ENCODE peak calls at places on chromosomes 11 and 22, in seven cellular contexts. E is esophagus squamous epithelium, Q is PC-3, B is mucosa of descending colon, K is cardiac muscle cell, Y is HepG2, P is Peyer's patch. T is an unnamed sample.
A peak's percentile ranks its signal among the peaks of the same experiment; 100 is the strongest.

GRCh38 chr11:126340960-126341709 is 14.4 kb upstream of the ST3GAL4 start:
- DNase-seq in E (no peak), Q (peak; percentile 49), B (peak; percentile 4), K (no peak), Y (no peak), P (no peak), T (no peak)

GRCh38 chr11:131674051-131674755 is 303.8 kb downstream of the NTM start:
- DNase-seq in E (no peak), Q (peak; percentile 79), B (peak; percentile 66), K (peak; percentile 85), Y (peak; percentile 21), P (peak; percentile 65), T (peak; percentile 72)

GRCh38 chr11:126695293-126695692 is 305.3 kb downstream of the KIRREL3 start:
- DNase-seq in E (no peak), Q (no peak), B (no peak), K (no peak), Y (no peak), P (no peak), T (no peak)

GRCh38 chr22:40637181-40638150 is 947 bp upstream of the MRTFA start:
- DNase-seq in E (no peak), Q (peak; percentile 7), B (peak; percentile 41), K (no peak), Y (no peak), P (no peak), T (peak; percentile 29)

GRCh38 chr11:30155428-30155827 is 75.4 kb upstream of the FSHB start:
- DNase-seq in E (no peak), Q (no peak), B (no peak), K (no peak), Y (no peak), P (no peak), T (no peak)

GRCh38 chr22:35995772-35996171 is 32.9 kb downstream of the RBFOX2 start:
- DNase-seq in E (no peak), Q (peak; percentile 37), B (peak; percentile 39), K (peak; percentile 97), Y (no peak), P (no peak), T (no peak)

GRCh38 chr22:41925783-41926460 is 684 bp downstream of the TNFRSF13C start:
- DNase-seq in E (no peak), Q (peak; percentile 62), B (peak; percentile 89), K (peak; percentile 48), Y (peak; percentile 45), P (peak; percentile 82), T (peak; percentile 72)

GRCh38 chr22:50456466-50457234 is 18.2 kb downstream of the SBF1 start:
- DNase-seq in E (no peak), Q (no peak), B (no peak), K (no peak), Y (no peak), P (no peak), T (no peak)

GRCh38 chr22:20011123-20011992 is 5.3 kb downstream of the ARVCF start:
- DNase-seq in E (no peak), Q (no peak), B (peak; percentile 8), K (no peak), Y (no peak), P (no peak), T (no peak)

GRCh38 chr22:31248138-31248745 is 36.1 kb downstream of the LIMK2 start:
- DNase-seq in E (no peak), Q (peak; percentile 52), B (peak; percentile 60), K (peak; percentile 94), Y (no peak), P (peak; percentile 71), T (peak; percentile 57)

GRCh38 chr11:67314218-67314617 is 10.9 kb downstream of the SSH3 start:
- DNase-seq in E (no peak), Q (no peak), B (no peak), K (no peak), Y (no peak), P (no peak), T (peak; percentile 2)

GRCh38 chr22:28231423-28231822 is 312.4 kb upstream of the PITPNB start:
- DNase-seq in E (no peak), Q (no peak), B (no peak), K (peak; percentile 56), Y (peak; percentile 82), P (no peak), T (no peak)

GRCh38 chr11:18392434-18393321 is 1.7 kb upstream of the LDHA start:
- DNase-seq in E (no peak), Q (no peak), B (no peak), K (no peak), Y (no peak), P (no peak), T (no peak)

GRCh38 chr11:73350908-73351636 is 25.1 kb upstream of the RELT start:
- DNase-seq in E (no peak), Q (peak; percentile 81), B (peak; percentile 45), K (peak; percentile 86), Y (peak; percentile 40), P (no peak), T (peak; percentile 89)

GRCh38 chr11:61108847-61109585 is 6.7 kb downstream of the CD5 start:
- DNase-seq in E (no peak), Q (no peak), B (no peak), K (no peak), Y (no peak), P (no peak), T (no peak)

GRCh38 chr11:73271936-73272679 is at the start of gene P2RY6:
- DNase-seq in E (no peak), Q (peak; percentile 97), B (no peak), K (peak; percentile 54), Y (peak; percentile 75), P (peak; percentile 51), T (no peak)

GRCh38 chr11:7573193-7573557 is 59.4 kb downstream of the PPFIBP2 start:
- DNase-seq in E (no peak), Q (no peak), B (no peak), K (no peak), Y (no peak), P (no peak), T (no peak)

GRCh38 chr11:111327908-111328624 is 29.7 kb downstream of the POU2AF3 start:
- DNase-seq in E (no peak), Q (no peak), B (no peak), K (no peak), Y (no peak), P (no peak), T (no peak)

GRCh38 chr11:88508808-88509581 is 171.5 kb upstream of the CTSC start:
- DNase-seq in E (no peak), Q (no peak), B (peak; percentile 45), K (peak; percentile 45), Y (no peak), P (peak; percentile 47), T (peak; percentile 64)

GRCh38 chr22:41230399-41230785 is 10.3 kb downstream of the CHADL start:
- DNase-seq in E (no peak), Q (no peak), B (no peak), K (no peak), Y (no peak), P (no peak), T (no peak)

DNA sequence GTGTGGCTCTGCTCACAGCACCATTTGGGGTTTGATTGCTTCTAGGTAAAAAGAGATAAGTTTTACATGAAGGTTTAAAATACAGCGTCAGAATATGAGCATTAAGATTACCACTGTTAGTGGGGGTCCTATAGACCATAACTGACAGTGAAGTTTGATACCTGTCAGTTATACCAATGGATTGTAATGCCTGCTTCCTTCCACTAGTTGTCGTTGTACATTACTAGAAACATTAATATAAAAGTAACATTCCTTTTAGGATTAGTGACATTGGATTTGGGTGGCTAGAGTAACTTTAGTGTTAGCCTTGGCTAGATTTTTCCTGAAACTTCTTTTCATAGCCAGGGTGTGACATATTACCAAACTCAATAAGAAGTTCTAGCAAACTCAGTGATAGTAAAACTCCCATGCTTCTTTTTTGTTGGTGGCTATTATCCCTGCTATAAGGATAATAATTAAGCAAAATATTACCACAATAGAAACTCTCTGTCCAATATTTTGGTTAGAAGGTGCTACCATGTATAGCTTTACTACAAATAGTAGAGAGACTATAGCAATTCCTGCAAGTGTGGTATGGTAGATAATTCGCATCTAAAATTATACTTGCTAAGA is 57.1 kb downstream of the FAM181B start:
- DNase-seq in E (no peak), Q (peak; percentile 48), B (no peak), K (no peak), Y (peak; percentile 4), P (no peak), T (no peak)
- TF ChIP-seq CTCF in E (no peak), Q (peak; percentile 77), B (no peak), K (peak; percentile 38), Y (peak; percentile 29), P (no peak), T (peak; percentile 49)

DNA sequence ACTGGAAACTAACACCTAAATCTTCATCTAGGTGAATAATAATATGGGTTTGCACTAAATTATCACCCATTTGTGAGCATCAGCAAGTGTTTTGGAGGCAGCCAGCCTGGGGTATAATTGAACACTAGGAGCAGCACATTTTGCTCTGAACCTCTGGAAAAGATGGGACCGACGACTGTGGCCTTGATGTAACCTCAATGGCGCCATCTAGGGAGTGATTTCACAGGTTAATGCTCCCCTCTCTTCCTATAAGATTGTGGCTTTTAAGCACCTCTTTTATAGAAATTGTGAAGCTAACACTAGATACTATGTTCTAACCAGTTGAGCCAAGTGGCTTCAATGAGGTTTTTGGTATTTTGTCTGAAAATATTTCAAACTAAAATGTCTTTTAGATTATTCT is 203.7 kb downstream of the NELL1 start:
- DNase-seq in E (no peak), Q (peak; percentile 2), B (no peak), K (peak; percentile 2), Y (peak; percentile 49), P (no peak), T (peak; percentile 27)
- TF ChIP-seq CTCF in E (no peak), Q (no peak), B (no peak), K (no peak), Y (peak; percentile 32), P (no peak), T (peak; percentile 39)

GRCh38 chr11:133020321-133020720 is 512.0 kb downstream of the OPCML start:
- DNase-seq in E (no peak), Q (no peak), B (no peak), K (no peak), Y (no peak), P (no peak), T (no peak)
- TF ChIP-seq CTCF in E (no peak), Q (no peak), B (no peak), K (no peak), Y (no peak), P (no peak), T (no peak)

DNA sequence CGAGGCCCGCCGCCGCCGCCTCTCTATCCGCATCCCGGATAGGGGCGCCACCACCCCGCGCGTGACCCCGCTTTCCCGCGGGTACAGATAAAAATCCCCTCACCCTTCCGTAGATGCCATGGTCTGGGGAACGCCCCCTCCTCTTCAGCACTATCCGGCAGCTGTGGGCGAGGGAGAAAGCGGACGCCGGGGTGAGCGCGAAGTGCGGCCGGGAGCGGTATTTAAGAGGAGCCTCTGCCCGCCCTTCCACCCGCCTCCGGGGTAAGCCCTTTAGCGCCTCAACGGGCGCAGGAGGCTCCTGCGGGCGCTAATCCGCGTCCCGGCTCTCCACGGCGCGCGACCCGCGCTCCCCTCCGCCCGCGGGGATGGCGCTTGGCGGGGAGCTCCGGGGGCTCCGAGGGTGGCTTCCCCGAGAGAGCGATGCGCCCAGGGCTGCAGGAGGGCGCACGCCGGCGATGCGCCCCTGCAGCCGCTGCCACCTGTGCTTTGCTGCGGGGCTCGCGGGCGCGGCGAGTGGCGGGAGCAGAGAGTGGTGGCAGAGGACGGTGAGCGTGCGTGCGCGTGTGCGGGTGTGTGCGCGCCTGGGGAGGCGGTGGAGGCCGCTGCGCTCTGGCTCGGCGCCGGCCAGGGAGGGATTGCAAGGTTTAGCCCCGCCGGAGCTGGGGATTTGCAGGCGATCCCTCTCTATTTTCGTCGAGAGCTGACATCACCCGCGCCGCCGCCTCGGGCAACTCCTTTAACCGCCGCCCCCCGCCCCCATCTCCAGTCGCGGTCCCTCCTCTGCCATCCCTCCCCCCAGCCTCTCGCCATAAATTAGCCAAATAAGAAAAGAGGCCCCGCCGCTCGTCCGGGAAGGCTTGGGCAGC is at the start of gene SLC1A2:
- DNase-seq in E (no peak), Q (no peak), B (no peak), K (peak; percentile 47), Y (no peak), P (no peak), T (peak; percentile 22)
- TF ChIP-seq CTCF in E (no peak), Q (no peak), B (no peak), K (no peak), Y (no peak), P (no peak), T (no peak)